ENCODE peak calls at places on chromosome 19, in five cellular contexts. A is CD8-positive, alpha-beta memory T cell; H is stomach; Y is left lung; Q is prostate gland. P is an unnamed sample.

GRCh38 chr19:30785728-30786127 is 413.5 kb downstream of the ZNF536 start:
- DNase-seq in H (no peak), Q (no peak), A (no peak), Y (no peak), P (no peak)

GRCh38 chr19:2454199-2454961 is 2.4 kb downstream of the LMNB2 start:
- DNase-seq in A (no peak), Q (no peak), H (no peak), Y (no peak), P (no peak)

GRCh38 chr19:7862413-7862951 is 11.7 kb downstream of the PRR36 start:
- DNase-seq in A (peak; percentile 58), H (peak; percentile 57), Q (peak; percentile 70), Y (peak; percentile 89), P (peak; percentile 49)

GRCh38 chr19:8128551-8128950 is 20.8 kb downstream of the FBN3 start:
- DNase-seq in H (no peak), Y (no peak), Q (no peak), A (no peak), P (no peak)

GRCh38 chr19:46621191-46622117 is 3.4 kb downstream of the PTGIR start:
- DNase-seq in Y (peak; percentile 76), A (no peak), Q (no peak), H (no peak), P (no peak)

GRCh38 chr19:982567-983170 is 1.5 kb upstream of the WDR18 start:
- DNase-seq in H (peak; percentile 79), Y (peak; percentile 96), A (peak; percentile 70), Q (peak; percentile 47), P (peak; percentile 79)

GRCh38 chr19:27748551-27749152 is 1464.3 kb downstream of the UQCRFS1 start:
- DNase-seq in Q (no peak), A (no peak), Y (no peak), H (peak; percentile 13), P (no peak)

GRCh38 chr19:46981296-46981695 is 38.3 kb upstream of the NPAS1 start:
- DNase-seq in A (no peak), Q (no peak), H (no peak), Y (no peak), P (no peak)

DNA sequence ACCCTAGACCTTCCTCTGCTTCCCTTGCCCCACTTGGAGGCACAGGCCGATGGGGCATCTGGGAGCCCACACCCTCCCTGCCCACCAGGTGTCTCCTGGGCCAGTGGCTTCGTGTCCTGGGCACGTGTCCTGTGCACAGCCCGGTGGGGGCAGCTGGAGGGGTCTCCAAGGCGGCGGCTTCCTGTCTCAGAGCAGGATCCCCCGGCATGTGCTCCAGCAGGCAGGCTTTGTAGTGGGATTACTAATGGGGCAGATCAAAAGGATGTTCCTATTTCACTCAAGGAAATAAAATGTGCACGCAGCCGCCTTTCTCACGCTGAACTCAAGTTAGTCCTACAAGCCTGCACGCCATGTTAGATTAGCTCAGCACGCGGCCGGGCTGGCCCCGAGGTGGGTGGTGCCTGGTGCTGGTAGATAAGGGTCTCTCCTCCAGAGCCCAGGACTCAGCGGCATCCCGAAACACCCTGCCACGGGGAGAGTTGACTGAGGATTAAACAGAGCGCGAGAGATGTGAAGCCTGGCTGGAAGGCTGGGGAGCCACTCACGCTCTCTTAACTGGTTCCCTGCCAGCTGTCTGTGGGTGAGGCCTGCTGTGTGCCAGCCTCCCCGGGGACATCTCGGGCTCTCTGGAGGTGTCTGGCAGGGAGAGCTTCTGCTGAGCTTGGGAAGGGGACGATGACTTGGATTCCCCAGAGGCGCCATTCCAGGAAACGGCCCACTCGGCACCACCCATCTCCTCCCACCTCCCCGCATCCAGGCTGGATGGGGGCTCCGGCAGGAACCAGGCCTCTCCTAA is 122.1 kb downstream of the KDM4B start:
- DNase-seq in Q (no peak), A (no peak), Y (no peak), H (peak; percentile 42), P (no peak)
- H3K27ac ChIP-seq in Q (peak overlapping the region; percentile 55), A (no peak overlapping the region), Y (no peak overlapping the region), H (peak overlapping the region; percentile 59), P (peak overlapping the region; percentile 23)

DNA sequence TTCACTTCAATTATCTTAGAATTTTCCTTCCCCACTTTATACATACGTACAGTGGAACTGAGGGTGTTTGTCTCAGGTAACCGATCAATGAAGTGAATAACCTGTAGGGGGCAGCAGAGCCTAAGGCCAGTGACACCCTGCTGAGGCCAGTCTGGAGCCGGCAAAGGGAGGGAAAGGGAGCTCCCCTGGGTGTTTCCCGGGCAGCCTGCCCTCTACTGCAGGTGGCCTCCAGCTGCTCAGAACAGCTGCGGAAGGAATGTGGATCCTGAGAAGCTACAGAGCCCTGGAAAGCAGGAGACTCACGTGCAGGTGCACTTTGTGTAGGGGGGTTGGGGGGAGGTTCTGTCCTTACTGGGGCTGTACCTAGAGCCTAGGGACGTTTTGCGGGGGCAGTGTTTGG is 832 bp upstream of the ZNF491 start:
- DNase-seq in H (peak; percentile 93), A (peak; percentile 58), Y (peak; percentile 87), Q (peak; percentile 92), P (peak; percentile 94)
- H3K27ac ChIP-seq in H (peak overlapping the region; percentile 79), A (no peak overlapping the region), Y (no peak overlapping the region), Q (peak overlapping the region; percentile 81), P (peak overlapping the region; percentile 86)

GRCh38 chr19:35247526-35248309 is 1.1 kb upstream of the LSR start:
- DNase-seq in Y (peak; percentile 90), A (peak; percentile 27), Q (peak; percentile 88), H (peak; percentile 93), P (peak; percentile 94)
- H3K27ac ChIP-seq in Y (peak overlapping the region; percentile 88), A (peak overlapping the region; percentile 88), Q (peak overlapping the region; percentile 93), H (peak overlapping the region; percentile 94), P (peak overlapping the region; percentile 100)

GRCh38 chr19:4868286-4868834 is 893 bp upstream of the PLIN3 start:
- DNase-seq in Y (no peak), Q (no peak), H (no peak), A (no peak), P (no peak)
- H3K27ac ChIP-seq in Y (no peak overlapping the region), Q (peak overlapping the region; percentile 88), H (peak overlapping the region; percentile 84), A (peak overlapping the region; percentile 61), P (peak overlapping the region; percentile 82)

P was measured in pancreas.